ENCODE peak calls at places on chromosome 5, in four cellular contexts. S is MM.1S, I is kidney epithelial cell, A is choroid plexus epithelial cell. C is an unnamed sample.

GRCh38 chr5:109998717-109999116 is 309.0 kb downstream of the MAN2A1 start:
- DNase-seq in S (no peak), I (no peak), A (no peak), C (no peak)

GRCh38 chr5:115379622-115380344 is 83.3 kb upstream of the CCDC112 start:
- DNase-seq in S (peak; percentile 93), I (peak; percentile 69), A (peak; percentile 26), C (no peak)

GRCh38 chr5:34719029-34719428 is 62.9 kb downstream of the RAI14 start:
- DNase-seq in S (no peak), I (no peak), A (no peak), C (no peak)

GRCh38 chr5:139188558-139189270 is 9.5 kb downstream of the SIL1 start:
- DNase-seq in S (no peak), I (no peak), A (no peak), C (no peak)

GRCh38 chr5:132389453-132390286 is 20.2 kb downstream of the SLC22A5 start:
- DNase-seq in S (no peak), I (peak; percentile 100), A (peak; percentile 96), C (peak; percentile 96)

GRCh38 chr5:43389679-43390329 is 22.4 kb downstream of the CCL28 start:
- DNase-seq in S (peak; percentile 44), I (peak; percentile 74), A (peak; percentile 97), C (peak; percentile 76)

GRCh38 chr5:95730730-95731570 is at the start of gene RHOBTB3:
- DNase-seq in S (peak; percentile 60), I (no peak), A (peak; percentile 94), C (peak; percentile 74)

GRCh38 chr5:58185397-58186195 is 274.3 kb downstream of the PLK2 start:
- DNase-seq in S (no peak), I (no peak), A (peak; percentile 25), C (no peak)

GRCh38 chr5:55220433-55221185 is 6.5 kb downstream of the MCIDAS start:
- DNase-seq in S (no peak), I (no peak), A (no peak), C (no peak)

GRCh38 chr5:14958196-14958595 is 86.6 kb upstream of the ANKH start:
- DNase-seq in S (no peak), I (no peak), A (no peak), C (no peak)

GRCh38 chr5:111058064-111058463 is 13.4 kb upstream of the TSLP start:
- DNase-seq in S (no peak), I (no peak), A (no peak), C (no peak)

GRCh38 chr5:160315968-160316367 is 3.6 kb upstream of the CCNJL start:
- DNase-seq in S (peak; percentile 63), I (peak; percentile 74), A (peak; percentile 70), C (no peak)

DNA sequence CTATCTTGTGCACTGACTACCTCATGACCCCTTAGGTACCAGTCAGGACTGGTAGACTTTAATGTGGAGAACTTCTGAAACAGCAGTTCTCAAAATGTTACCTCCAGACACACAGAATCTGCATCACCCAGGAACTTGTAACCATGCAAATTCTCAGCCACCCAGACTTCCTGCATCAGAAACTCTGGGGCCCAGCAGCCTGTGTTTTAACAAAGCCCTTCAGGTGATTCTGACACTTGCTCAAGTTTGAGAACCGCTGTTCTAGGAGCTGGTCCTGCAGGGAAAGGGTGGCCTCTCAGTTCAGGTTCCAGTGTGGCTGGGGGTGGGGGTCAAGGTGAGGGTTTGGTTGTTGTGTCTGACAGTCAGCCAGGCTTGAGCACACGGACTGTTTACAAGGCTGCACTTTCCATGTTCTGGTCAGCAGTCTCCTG is 28.4 kb downstream of the ZFP62 start:
- DNase-seq in S (peak; percentile 67), I (no peak), A (no peak), C (no peak)
- H3K4me3 ChIP-seq in S (peak overlapping the region; percentile 84), I (no peak overlapping the region), A (no peak overlapping the region), C (no peak overlapping the region)

GRCh38 chr5:151448038-151448985 is 909 bp downstream of the SLC36A1 start:
- DNase-seq in S (peak; percentile 43), I (no peak), A (peak; percentile 16), C (no peak)
- TF ChIP-seq CTCF in S (peak; percentile 20), I (peak; percentile 26), A (peak; percentile 34), C (peak; percentile 35)

GRCh38 chr5:176533894-176534611 is 3.1 kb downstream of the RNF44 start:
- DNase-seq in S (no peak), I (no peak), A (no peak), C (no peak)
- H3K4me3 ChIP-seq in S (no peak overlapping the region), I (no peak overlapping the region), A (no peak overlapping the region), C (peak overlapping the region; percentile 6)

DNA sequence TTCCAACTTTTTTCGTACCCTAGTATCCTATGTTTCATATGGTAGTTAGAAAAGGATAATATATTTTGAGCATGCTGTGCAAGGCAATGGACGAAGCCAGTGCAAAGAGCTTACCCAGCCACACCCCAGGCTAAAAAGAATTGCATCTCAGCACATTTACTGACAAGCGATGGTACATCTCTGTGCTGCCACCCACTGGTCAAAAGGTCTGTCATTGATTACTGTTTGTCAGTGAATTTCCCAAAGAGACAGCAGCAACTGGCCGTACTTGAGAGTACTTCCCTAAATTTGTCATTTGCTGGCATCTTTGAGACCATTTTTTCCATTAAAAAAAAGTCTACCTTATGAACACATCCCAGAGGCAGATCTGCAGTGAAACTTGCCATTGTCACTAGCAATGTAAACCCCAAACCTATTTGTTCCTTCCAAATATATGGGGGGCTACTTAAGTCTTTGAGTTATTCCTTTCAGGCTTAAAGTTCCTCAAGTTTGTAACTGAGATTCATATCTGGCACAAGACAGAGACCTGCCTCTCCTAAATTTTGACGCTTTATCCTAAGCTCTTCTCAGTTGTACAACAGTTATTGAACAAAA is 184.3 kb downstream of the CTNND2 start:
- DNase-seq in S (peak; percentile 77), I (peak; percentile 14), A (peak; percentile 3), C (peak; percentile 15)
- TF ChIP-seq CTCF in S (peak; percentile 56), I (peak; percentile 45), A (no peak), C (peak; percentile 52)

DNA sequence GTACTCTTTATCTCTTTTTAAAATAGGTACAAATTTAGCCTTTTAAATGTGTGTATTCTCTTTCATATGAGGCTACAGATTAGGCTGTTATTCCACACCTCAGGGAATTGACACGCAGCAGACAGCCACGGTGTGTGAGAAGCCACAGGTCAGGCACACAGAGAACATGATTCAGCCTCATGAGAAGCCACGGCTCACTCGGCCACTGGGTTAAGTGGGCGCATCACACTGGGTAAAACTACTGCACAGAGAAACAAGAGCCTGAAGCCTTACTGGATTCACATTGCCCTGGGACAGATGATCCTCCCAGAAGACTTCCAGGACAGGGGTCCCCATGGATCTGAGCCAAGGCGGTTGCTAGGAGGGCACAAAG is 28.2 kb downstream of the LPCAT1 start:
- DNase-seq in S (no peak), I (no peak), A (no peak), C (no peak)
- H3K4me3 ChIP-seq in S (no peak overlapping the region), I (no peak overlapping the region), A (no peak overlapping the region), C (no peak overlapping the region)